ENCODE peak calls at places on chromosome 14, in six cellular contexts. W, O, Z, H, G and T are unnamed samples.

GRCh38 chr14:50057331-50057730 is 59.0 kb downstream of the VCPKMT start:
- DNase-seq in O (no peak), H (no peak), Z (no peak), W (no peak), G (no peak), T (no peak)

GRCh38 chr14:48672506-48672905 is 913.7 kb downstream of the RPS29 start:
- DNase-seq in W (no peak), G (no peak), O (no peak), Z (no peak), H (no peak), T (no peak)

GRCh38 chr14:52730708-52731111 is 744 bp downstream of the STYX start:
- DNase-seq in G (no peak), Z (no peak), H (no peak), W (peak), O (no peak), T (peak)

GRCh38 chr14:58864751-58865519 is 227.2 kb downstream of the DACT1 start:
- DNase-seq in Z (no peak), W (peak), O (peak), G (no peak), H (no peak), T (no peak)

GRCh38 chr14:100867631-100868315 is 35.7 kb downstream of the RTL1 start:
- DNase-seq in Z (no peak), W (no peak), H (no peak), G (no peak), O (no peak), T (no peak)

GRCh38 chr14:24067133-24068082 is 4.0 kb upstream of the CPNE6 start:
- DNase-seq in W (no peak), H (no peak), Z (no peak), O (no peak), G (no peak), T (no peak)

GRCh38 chr14:91129261-91129660 is 15.4 kb downstream of the DGLUCY start:
- DNase-seq in Z (no peak), H (no peak), G (no peak), O (no peak), W (no peak), T (no peak)

GRCh38 chr14:70724061-70724596 is 82.4 kb downstream of the TTC9 start:
- DNase-seq in H (no peak), G (no peak), Z (no peak), W (no peak), O (no peak), T (no peak)